ENCODE peak calls at places on chromosomes 16 and 17, in nine cellular contexts. F is Peyer's patch, S is fibroblast of mammary gland, K is transverse colon, R is GM12865, C is sigmoid colon, Z is GM12864, O is tibial nerve, J is lung. X is an unnamed sample.
A peak's percentile ranks its signal among the peaks of the same experiment; 100 is the strongest.

GRCh38 chr17:78409191-78409621 is 30.8 kb downstream of the PGS1 start:
- DNase-seq in O (no peak), R (no peak), K (peak; percentile 91), F (peak; percentile 90), S (no peak), C (no peak), Z (no peak), J (peak; percentile 79), X (no peak)

GRCh38 chr16:46844771-46845170 is 13.8 kb upstream of the C16orf87 start:
- DNase-seq in S (no peak), O (no peak), K (no peak), F (no peak), J (no peak), Z (no peak), R (no peak), C (no peak), X (no peak)

GRCh38 chr17:62675260-62675659 is 47.8 kb downstream of the MRC2 start:
- DNase-seq in J (no peak), C (peak; percentile 63), S (no peak), F (no peak), Z (no peak), R (no peak), O (no peak), K (no peak), X (no peak)

GRCh38 chr17:66675273-66675990 is 159.5 kb upstream of the CACNG5 start:
- DNase-seq in R (no peak), K (no peak), O (no peak), Z (no peak), J (no peak), F (no peak), C (no peak), S (no peak), X (no peak)

GRCh38 chr16:50067290-50067853 is 1.6 kb downstream of the HEATR3 start:
- DNase-seq in F (no peak), O (peak; percentile 18), C (no peak), R (peak; percentile 77), Z (peak; percentile 31), S (peak; percentile 79), J (no peak), K (no peak), X (no peak)

GRCh38 chr17:77609553-77610517 is 348.7 kb upstream of the TNRC6C start:
- DNase-seq in O (no peak), F (peak; percentile 67), C (peak; percentile 78), J (no peak), S (peak; percentile 46), K (peak; percentile 20), Z (peak; percentile 55), R (peak; percentile 68), X (peak; percentile 64)

GRCh38 chr17:80819422-80820164 is 172.0 kb upstream of the CHMP6 start:
- DNase-seq in S (no peak), F (no peak), J (no peak), R (no peak), Z (no peak), O (no peak), C (peak; percentile 51), K (peak; percentile 5), X (no peak)

GRCh38 chr17:77722366-77722765 is 236.1 kb upstream of the TNRC6C start:
- DNase-seq in J (no peak), K (no peak), S (no peak), O (no peak), C (no peak), R (no peak), F (no peak), Z (no peak), X (no peak)

GRCh38 chr17:40331743-40332641 is 23.0 kb downstream of the RARA start:
- DNase-seq in Z (no peak), O (peak; percentile 81), C (peak; percentile 95), R (no peak), K (peak; percentile 64), F (no peak), S (peak; percentile 75), J (peak; percentile 87), X (no peak)

GRCh38 chr16:19948186-19949104 is 63.8 kb upstream of the GPRC5B start:
- DNase-seq in O (no peak), J (no peak), C (no peak), K (no peak), S (no peak), R (no peak), F (no peak), Z (no peak), X (no peak)

GRCh38 chr17:62093188-62094155 is 28.4 kb upstream of the MED13 start:
- DNase-seq in O (no peak), K (no peak), J (no peak), F (no peak), S (peak; percentile 98), C (no peak), R (peak; percentile 89), Z (peak; percentile 82), X (no peak)

GRCh38 chr16:81376880-81377279 is 62.1 kb downstream of the GAN start:
- DNase-seq in S (peak; percentile 15), F (no peak), C (no peak), K (no peak), J (no peak), Z (no peak), R (no peak), O (no peak), X (no peak)

GRCh38 chr16:88533945-88534641 is 36.1 kb upstream of the ZC3H18 start:
- DNase-seq in K (peak; percentile 84), R (peak; percentile 88), J (peak; percentile 70), O (peak; percentile 51), F (peak; percentile 84), Z (peak; percentile 15), C (peak; percentile 86), S (peak; percentile 38), X (peak; percentile 81)

GRCh38 chr17:2949469-2950044 is 113.8 kb downstream of the OR1D5 start:
- DNase-seq in S (peak; percentile 78), F (peak; percentile 83), R (no peak), Z (no peak), J (no peak), K (peak; percentile 78), C (no peak), O (no peak), X (no peak)

GRCh38 chr17:45225964-45226530 is 4.4 kb downstream of the FMNL1 start:
- DNase-seq in F (peak; percentile 98), J (peak; percentile 80), K (peak; percentile 91), C (peak; percentile 86), S (no peak), Z (peak; percentile 92), R (peak; percentile 98), O (peak; percentile 65), X (peak; percentile 80)

GRCh38 chr17:82743344-82744219 is 8.2 kb downstream of the FN3K start:
- DNase-seq in Z (no peak), S (no peak), R (no peak), K (no peak), F (no peak), C (no peak), J (no peak), O (no peak), X (no peak)
- TF ChIP-seq CTCF in Z (no peak), S (no peak), R (no peak), K (no peak), F (no peak), C (no peak), J (no peak), O (no peak), X (no peak)

DNA sequence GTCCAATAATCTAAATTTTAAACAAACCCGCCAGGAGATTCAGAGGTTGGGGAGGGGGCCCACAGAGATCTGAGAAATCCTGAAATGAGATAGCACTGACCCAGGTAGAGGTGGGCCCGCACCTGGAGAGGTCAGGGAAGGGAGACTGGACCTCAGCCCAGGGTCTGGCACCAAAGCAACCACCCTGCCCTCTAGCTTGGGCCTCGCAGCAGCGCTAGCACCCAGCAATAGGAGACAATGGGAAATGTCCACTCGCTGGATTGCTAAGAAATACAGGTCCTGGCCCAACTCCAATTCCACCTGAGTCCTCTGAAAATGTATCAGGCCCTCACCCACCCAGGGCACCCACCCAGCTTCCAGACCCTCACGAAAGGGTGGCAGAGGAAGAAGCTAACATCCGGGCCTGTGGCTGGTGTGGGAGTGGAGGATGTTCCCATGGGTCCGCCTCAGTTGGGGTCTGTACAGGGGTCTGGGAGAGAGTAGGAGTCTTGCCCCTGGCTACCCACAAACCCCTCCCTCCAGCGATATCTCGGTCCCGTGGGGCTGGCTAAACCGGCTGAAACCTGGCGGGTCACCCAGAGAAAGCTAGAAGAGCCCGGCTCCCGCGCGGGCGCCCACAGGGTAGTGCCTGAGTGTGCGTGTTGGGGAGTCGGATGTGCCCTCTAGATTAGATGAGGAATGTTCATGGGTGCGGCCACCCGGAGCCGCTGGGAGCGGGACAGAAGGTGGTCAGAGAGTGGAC is 1.1 kb downstream of the PLLP start:
- DNase-seq in R (no peak), S (no peak), J (no peak), Z (no peak), C (peak; percentile 53), F (peak; percentile 68), O (no peak), K (no peak), X (no peak)
- H3K4me3 ChIP-seq in R (no peak overlapping the region), S (no peak overlapping the region), J (peak overlapping the region; percentile 68), Z (no peak overlapping the region), C (no peak overlapping the region), F (no peak overlapping the region), O (peak overlapping the region; percentile 83), K (peak overlapping the region; percentile 73), X (peak overlapping the region; percentile 50)

DNA sequence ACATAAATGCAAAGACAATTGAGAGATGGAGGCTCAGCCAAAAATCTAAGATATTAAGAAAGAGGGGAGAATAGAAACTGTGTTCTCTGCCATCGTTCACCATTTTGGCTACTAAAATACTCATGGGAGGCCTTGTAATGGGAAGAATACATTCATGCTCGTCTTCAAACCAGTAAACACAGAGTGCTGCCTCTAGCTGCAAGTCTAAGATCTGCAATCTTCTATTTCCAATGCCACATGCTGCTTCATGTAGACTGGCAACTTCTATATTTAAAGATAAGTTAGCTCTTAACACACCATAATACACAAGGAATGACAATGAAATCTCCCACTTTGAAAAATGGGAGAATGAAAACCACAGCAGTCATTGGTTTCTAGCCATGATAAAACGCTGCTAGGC is 387.3 kb downstream of the HS3ST3B1 start:
- DNase-seq in R (no peak), F (no peak), O (no peak), J (no peak), S (peak; percentile 14), Z (no peak), C (no peak), K (no peak), X (no peak)
- TF ChIP-seq CTCF in R (no peak), F (no peak), O (no peak), J (no peak), S (peak; percentile 31), Z (peak; percentile 24), C (no peak), K (no peak), X (no peak)

GRCh38 chr16:57998992-57999365 is 1.5 kb downstream of the ZNF319 start:
- DNase-seq in C (no peak), J (no peak), K (no peak), F (no peak), Z (no peak), S (no peak), O (no peak), R (no peak), X (no peak)
- H3K4me3 ChIP-seq in C (peak overlapping the region; percentile 74), J (no peak overlapping the region), K (no peak overlapping the region), F (no peak overlapping the region), Z (no peak overlapping the region), S (no peak overlapping the region), O (no peak overlapping the region), R (no peak overlapping the region), X (peak overlapping the region; percentile 40)

GRCh38 chr16:65704866-65705265 is 583.0 kb upstream of the CDH11 start:
- DNase-seq in Z (no peak), J (no peak), O (no peak), F (no peak), R (no peak), K (no peak), S (no peak), C (no peak), X (no peak)
- TF ChIP-seq CTCF in Z (peak; percentile 20), J (no peak), O (no peak), F (no peak), R (peak; percentile 29), K (no peak), S (peak; percentile 49), C (no peak), X (no peak)

X was measured in CD8-positive, alpha-beta T cell.